ENCODE peak calls at places on chromosomes 2 and 18, in six cellular contexts. S is fibroblast of the conjunctiva, Z is DMS153, P is astrocyte of the cerebellum, U is GM12865, M is pancreas. L is an unnamed sample.

GRCh38 chr2:12612646-12613045 is 104.1 kb upstream of the TRIB2 start:
- DNase-seq in U (no peak), S (no peak), P (no peak), Z (no peak), M (no peak), L (no peak)

GRCh38 chr2:219507555-219508443 is 6.5 kb upstream of the ASIC4 start:
- DNase-seq in Z (no peak), U (no peak), S (no peak), P (no peak), M (no peak), L (no peak)

GRCh38 chr2:11680181-11680900 is 10.3 kb upstream of the NTSR2 start:
- DNase-seq in S (peak; percentile 30), M (peak; percentile 60), U (no peak), P (no peak), Z (no peak), L (no peak)

GRCh38 chr2:236661064-236661761 is 91.6 kb downstream of the ACKR3 start:
- DNase-seq in U (no peak), P (peak; percentile 77), Z (no peak), S (no peak), M (no peak), L (no peak)

GRCh38 chr18:49014605-49015267 is 64.0 kb upstream of the SMAD7 start:
- DNase-seq in Z (no peak), U (no peak), M (no peak), P (no peak), S (no peak), L (no peak)

GRCh38 chr2:168427451-168427850 is 28.6 kb upstream of the CERS6 start:
- DNase-seq in Z (no peak), U (no peak), M (no peak), S (peak; percentile 68), P (peak; percentile 93), L (peak; percentile 94)

GRCh38 chr18:46260879-46261143 is 156.6 kb downstream of the HAUS1 start:
- DNase-seq in P (no peak), M (no peak), Z (no peak), S (no peak), U (no peak), L (no peak)

GRCh38 chr2:89820248-89820647 is 1128.8 kb downstream of the RPIA start:
- DNase-seq in M (no peak), Z (no peak), S (no peak), U (no peak), P (no peak), L (no peak)

GRCh38 chr2:97713296-97714083 is at the start of gene ZAP70:
- DNase-seq in U (peak; percentile 32), S (no peak), Z (no peak), M (no peak), P (no peak), L (no peak)

GRCh38 chr2:9142551-9143263 is 63.9 kb upstream of the ASAP2 start:
- DNase-seq in U (peak; percentile 68), M (peak; percentile 89), S (peak; percentile 79), Z (peak; percentile 42), P (peak; percentile 56), L (peak; percentile 46)

GRCh38 chr2:102753563-102754159 is 8.2 kb upstream of the TMEM182 start:
- DNase-seq in P (peak; percentile 34), S (peak; percentile 28), Z (no peak), U (peak; percentile 32), M (no peak), L (no peak)

GRCh38 chr18:8422391-8422790 is 186.8 kb upstream of the RAB12 start:
- DNase-seq in P (no peak), U (no peak), Z (no peak), S (no peak), M (no peak), L (no peak)

GRCh38 chr2:219314804-219315468 is 5.7 kb upstream of the PTPRN start:
- DNase-seq in M (no peak), U (no peak), Z (no peak), S (no peak), P (no peak), L (no peak)

GRCh38 chr2:134706587-134707329 is 12.0 kb downstream of the TMEM163 start:
- DNase-seq in Z (no peak), U (no peak), S (no peak), M (no peak), P (no peak), L (no peak)